ENCODE peak calls at places on chromosomes 4 and X, in five cellular contexts. One of them, this sample, is unnamed.

GRCh38 chr4:3666263-3666662 is 99.9 kb upstream of the ADRA2C start:
- DNase-seq in dorsolateral prefrontal cortex: no peak
- DNase-seq in NCI-H2171 treated with DMSO at 0.1 percent for 48 hours: no peak
- DNase-seq in G401: no peak
- DNase-seq in epithelial cell of esophagus: no peak
- DNase-seq in this sample: no peak

GRCh38 chr4:170272959-170273358 is 183.2 kb upstream of the AADAT start:
- DNase-seq in dorsolateral prefrontal cortex: no peak
- DNase-seq in NCI-H2171 treated with DMSO at 0.1 percent for 48 hours: no peak
- DNase-seq in G401: no peak
- DNase-seq in epithelial cell of esophagus: no peak
- DNase-seq in this sample: no peak

GRCh38 chr4:188691811-188692210 is 552.6 kb downstream of the TRIML1 start:
- DNase-seq in dorsolateral prefrontal cortex: no peak
- DNase-seq in NCI-H2171 treated with DMSO at 0.1 percent for 48 hours: no peak
- DNase-seq in G401: no peak
- DNase-seq in epithelial cell of esophagus: peak; percentile 9
- DNase-seq in this sample: no peak

GRCh38 chr4:20271954-20272353 is 20.2 kb downstream of the SLIT2 start:
- DNase-seq in dorsolateral prefrontal cortex: no peak
- DNase-seq in NCI-H2171 treated with DMSO at 0.1 percent for 48 hours: no peak
- DNase-seq in G401: no peak
- DNase-seq in epithelial cell of esophagus: no peak
- DNase-seq in this sample: no peak

GRCh38 chr4:89724716-89725115 is 112.2 kb downstream of the SNCA start:
- DNase-seq in dorsolateral prefrontal cortex: no peak
- DNase-seq in NCI-H2171 treated with DMSO at 0.1 percent for 48 hours: peak; percentile 33
- DNase-seq in G401: no peak
- DNase-seq in epithelial cell of esophagus: peak; percentile 76
- DNase-seq in this sample: no peak

GRCh38 chr4:47662975-47663374 is 174.9 kb downstream of the CORIN start:
- DNase-seq in dorsolateral prefrontal cortex: no peak
- DNase-seq in NCI-H2171 treated with DMSO at 0.1 percent for 48 hours: no peak
- DNase-seq in G401: no peak
- DNase-seq in epithelial cell of esophagus: peak; percentile 23
- DNase-seq in this sample: no peak

GRCh38 chr4:122959441-122959840 is 37.0 kb upstream of the NUDT6 start:
- DNase-seq in dorsolateral prefrontal cortex: no peak
- DNase-seq in NCI-H2171 treated with DMSO at 0.1 percent for 48 hours: no peak
- DNase-seq in G401: no peak
- DNase-seq in epithelial cell of esophagus: no peak
- DNase-seq in this sample: no peak

GRCh38 chrX:12489341-12489740 is 301.9 kb upstream of the PRPS2 start:
- DNase-seq in dorsolateral prefrontal cortex: no peak
- DNase-seq in NCI-H2171 treated with DMSO at 0.1 percent for 48 hours: no peak
- DNase-seq in G401: no peak
- DNase-seq in epithelial cell of esophagus: no peak
- DNase-seq in this sample: no peak

GRCh38 chr4:79087091-79087490 is 147.9 kb upstream of the PAQR3 start:
- DNase-seq in dorsolateral prefrontal cortex: no peak
- DNase-seq in NCI-H2171 treated with DMSO at 0.1 percent for 48 hours: no peak
- DNase-seq in G401: no peak
- DNase-seq in epithelial cell of esophagus: no peak
- DNase-seq in this sample: no peak

GRCh38 chr4:37584087-37584486 is 102.1 kb downstream of the RELL1 start:
- DNase-seq in dorsolateral prefrontal cortex: no peak
- DNase-seq in NCI-H2171 treated with DMSO at 0.1 percent for 48 hours: no peak
- DNase-seq in G401: no peak
- DNase-seq in epithelial cell of esophagus: peak; percentile 42
- DNase-seq in this sample: no peak

GRCh38 chr4:177190995-177191568 is 118.6 kb upstream of the NEIL3 start:
- DNase-seq in dorsolateral prefrontal cortex: no peak
- DNase-seq in NCI-H2171 treated with DMSO at 0.1 percent for 48 hours: no peak
- DNase-seq in G401: peak; percentile 10
- DNase-seq in epithelial cell of esophagus: peak; percentile 16
- DNase-seq in this sample: no peak

GRCh38 chr4:56971383-56971782 is 6.0 kb downstream of the NOA1 start:
- DNase-seq in dorsolateral prefrontal cortex: no peak
- DNase-seq in NCI-H2171 treated with DMSO at 0.1 percent for 48 hours: no peak
- DNase-seq in G401: no peak
- DNase-seq in epithelial cell of esophagus: no peak
- DNase-seq in this sample: no peak

This sample was measured in head of caudate nucleus.